ENCODE peak calls at places on chromosome 9, in nine cellular contexts. C is stomach, D is GM13976, X is astrocyte of the spinal cord, Y is fibroblast of pulmonary artery, I is RWPE1, E is psoas muscle, M is kidney epithelial cell, Z is transverse colon. P is an unnamed sample.

GRCh38 chr9:16442622-16443021 is 427.8 kb downstream of the BNC2 start:
- DNase-seq in C (no peak), D (no peak), X (peak), Y (peak), I (peak), E (peak), M (peak), Z (no peak), P (no peak)

GRCh38 chr9:80811662-80812061 is 877.7 kb downstream of the TLE1 start:
- DNase-seq in C (no peak), D (no peak), X (no peak), Y (no peak), I (no peak), E (no peak), M (no peak), Z (no peak), P (no peak)

GRCh38 chr9:135088348-135088978 is 995 bp downstream of the OLFM1 start:
- DNase-seq in C (no peak), D (no peak), X (no peak), Y (no peak), I (no peak), E (no peak), M (no peak), Z (no peak), P (no peak)

GRCh38 chr9:72365525-72366256 is 683 bp upstream of the ZFAND5 start:
- DNase-seq in C (peak), D (peak), X (peak), Y (peak), I (peak), E (peak), M (peak), Z (peak), P (peak)

GRCh38 chr9:129607026-129607397 is 13.9 kb downstream of the C9orf50 start:
- DNase-seq in C (no peak), D (no peak), X (no peak), Y (no peak), I (no peak), E (no peak), M (no peak), Z (no peak), P (no peak)

GRCh38 chr9:27151693-27152397 is 42.8 kb downstream of the TEK start:
- DNase-seq in C (no peak), D (no peak), X (peak), Y (peak), I (peak), E (no peak), M (no peak), Z (no peak), P (peak)

GRCh38 chr9:98117984-98118639 is 910 bp downstream of the TRIM14 start:
- DNase-seq in C (peak), D (peak), X (no peak), Y (peak), I (peak), E (no peak), M (no peak), Z (peak), P (peak)

GRCh38 chr9:68883224-68883623 is 130.7 kb downstream of the PRKACG start:
- DNase-seq in C (no peak), D (no peak), X (no peak), Y (no peak), I (no peak), E (no peak), M (no peak), Z (no peak), P (no peak)

GRCh38 chr9:126861707-126862460 is 1.4 kb downstream of the ZBTB34 start:
- DNase-seq in C (no peak), D (no peak), X (no peak), Y (peak), I (no peak), E (no peak), M (no peak), Z (peak), P (peak)

GRCh38 chr9:96209407-96210031 is 92.5 kb downstream of the HSD17B3 start:
- DNase-seq in C (no peak), D (no peak), X (no peak), Y (peak), I (peak), E (no peak), M (no peak), Z (no peak), P (peak)

GRCh38 chr9:70421272-70422180 is 7.1 kb upstream of the KLF9 start:
- DNase-seq in C (no peak), D (no peak), X (peak), Y (peak), I (no peak), E (no peak), M (no peak), Z (no peak), P (peak)

GRCh38 chr9:86706391-86706790 is 240.9 kb downstream of the GAS1 start:
- DNase-seq in C (no peak), D (no peak), X (peak), Y (peak), I (no peak), E (no peak), M (peak), Z (no peak), P (no peak)

GRCh38 chr9:69371001-69371400 is 46.0 kb downstream of the ENTREP1 start:
- DNase-seq in C (no peak), D (no peak), X (peak), Y (peak), I (no peak), E (no peak), M (no peak), Z (no peak), P (no peak)

GRCh38 chr9:89675403-89675771 is 70.6 kb downstream of the GADD45G start:
- DNase-seq in C (no peak), D (no peak), X (no peak), Y (no peak), I (no peak), E (peak), M (no peak), Z (no peak), P (no peak)

GRCh38 chr9:116278326-116278725 is 124.7 kb downstream of the PAPPA start:
- DNase-seq in C (no peak), D (no peak), X (peak), Y (peak), I (no peak), E (no peak), M (no peak), Z (no peak), P (peak)

GRCh38 chr9:125142560-125143376 is 560 bp downstream of the SCAI start:
- DNase-seq in C (no peak), D (no peak), X (no peak), Y (no peak), I (peak), E (no peak), M (no peak), Z (peak), P (no peak)

GRCh38 chr9:83062653-83063527 is at the start of gene RASEF:
- DNase-seq in C (peak), D (no peak), X (peak), Y (no peak), I (peak), E (peak), M (no peak), Z (peak), P (peak)

GRCh38 chr9:8686502-8686901 is 886.9 kb upstream of the DMAC1 start:
- DNase-seq in C (no peak), D (no peak), X (no peak), Y (no peak), I (no peak), E (no peak), M (no peak), Z (no peak), P (no peak)

GRCh38 chr9:79644601-79645000 is 72.8 kb downstream of the TLE4 start:
- DNase-seq in C (no peak), D (no peak), X (no peak), Y (no peak), I (no peak), E (peak), M (no peak), Z (no peak), P (no peak)

GRCh38 chr9:6811436-6811835 is 53.7 kb downstream of the KDM4C start:
- DNase-seq in C (no peak), D (no peak), X (no peak), Y (peak), I (no peak), E (no peak), M (no peak), Z (no peak), P (no peak)

GRCh38 chr9:93122721-93123221 is 11.3 kb downstream of the NINJ1 start:
- DNase-seq in C (no peak), D (no peak), X (no peak), Y (no peak), I (no peak), E (peak), M (no peak), Z (peak), P (no peak)

GRCh38 chr9:126979461-126979860 is 64.9 kb downstream of the RALGPS1 start:
- DNase-seq in C (no peak), D (no peak), X (no peak), Y (no peak), I (no peak), E (no peak), M (no peak), Z (no peak), P (no peak)

DNA sequence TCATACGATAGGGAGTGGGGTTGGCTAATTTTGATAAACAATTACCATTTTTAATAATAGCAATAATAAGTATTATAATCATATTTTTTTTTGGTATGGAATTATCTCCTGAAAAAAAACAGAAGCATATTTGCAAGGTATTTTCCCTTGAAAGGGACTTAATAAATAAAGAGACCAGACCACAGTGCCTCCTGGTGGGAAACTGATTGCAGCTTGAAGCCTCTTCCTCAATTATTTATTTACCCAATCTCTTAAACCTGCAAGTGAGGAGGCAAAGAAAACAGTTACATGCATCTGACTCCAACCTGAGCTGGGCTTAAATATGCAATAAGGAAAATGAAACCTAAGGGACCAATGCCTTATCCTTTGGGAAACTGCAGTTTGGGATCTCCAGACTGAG is 388.1 kb upstream of the ACO1 start:
- DNase-seq in C (no peak), D (no peak), X (no peak), Y (no peak), I (no peak), E (no peak), M (no peak), Z (no peak), P (no peak)
- TF ChIP-seq CTCF in C (no peak), D (no peak), X (no peak), Y (no peak), I (no peak), E (peak), M (no peak), Z (no peak), P (no peak)

DNA sequence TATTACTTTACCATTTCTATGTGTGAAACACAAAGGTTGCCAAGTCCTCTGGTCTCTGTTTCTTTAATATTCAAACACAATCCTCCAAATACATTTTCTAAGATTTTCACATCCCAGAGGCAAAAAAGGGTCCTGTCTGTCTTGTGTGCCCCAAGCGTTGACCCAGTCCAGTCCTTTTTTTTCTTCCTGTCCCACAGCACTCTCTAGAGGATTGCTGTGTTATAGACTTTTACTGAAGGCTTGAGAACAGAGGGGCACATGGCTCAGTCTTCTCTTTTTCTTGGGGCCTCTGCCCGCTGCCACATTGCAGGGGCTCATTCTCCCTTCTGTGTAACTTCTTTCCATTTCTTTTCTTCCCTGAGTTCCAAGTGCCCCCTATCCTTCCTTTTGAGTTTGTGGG is 78.6 kb upstream of the SLC28A3 start:
- DNase-seq in C (no peak), D (no peak), X (no peak), Y (peak), I (no peak), E (no peak), M (no peak), Z (no peak), P (no peak)
- TF ChIP-seq CTCF in C (no peak), D (no peak), X (no peak), Y (peak), I (no peak), E (no peak), M (peak), Z (no peak), P (no peak)

GRCh38 chr9:75890541-75891276 is at the start of gene PCSK5:
- DNase-seq in C (peak), D (peak), X (peak), Y (peak), I (peak), E (peak), M (peak), Z (peak), P (peak)
- TF ChIP-seq CTCF in C (no peak), D (no peak), X (peak), Y (peak), I (no peak), E (peak), M (peak), Z (peak), P (peak)

GRCh38 chr9:33939924-33940874 is 108.5 kb downstream of the UBAP2 start:
- DNase-seq in C (no peak), D (no peak), X (no peak), Y (peak), I (no peak), E (no peak), M (no peak), Z (peak), P (no peak)

GRCh38 chr9:33943389-33943788 is 105.3 kb downstream of the UBAP2 start:
- DNase-seq in C (no peak), D (no peak), X (no peak), Y (no peak), I (no peak), E (no peak), M (no peak), Z (no peak), P (no peak)

GRCh38 chr9:33946779-33947535 is 101.7 kb downstream of the UBAP2 start:
- DNase-seq in C (no peak), D (no peak), X (peak), Y (peak), I (peak), E (no peak), M (peak), Z (no peak), P (peak)

GRCh38 chr9:33942471-33943083 is 106.1 kb downstream of the UBAP2 start:
- DNase-seq in C (no peak), D (no peak), X (peak), Y (peak), I (peak), E (no peak), M (peak), Z (no peak), P (peak)
- TF ChIP-seq CTCF in C (no peak), D (no peak), X (peak), Y (peak), I (no peak), E (peak), M (peak), Z (no peak), P (peak)

DNA sequence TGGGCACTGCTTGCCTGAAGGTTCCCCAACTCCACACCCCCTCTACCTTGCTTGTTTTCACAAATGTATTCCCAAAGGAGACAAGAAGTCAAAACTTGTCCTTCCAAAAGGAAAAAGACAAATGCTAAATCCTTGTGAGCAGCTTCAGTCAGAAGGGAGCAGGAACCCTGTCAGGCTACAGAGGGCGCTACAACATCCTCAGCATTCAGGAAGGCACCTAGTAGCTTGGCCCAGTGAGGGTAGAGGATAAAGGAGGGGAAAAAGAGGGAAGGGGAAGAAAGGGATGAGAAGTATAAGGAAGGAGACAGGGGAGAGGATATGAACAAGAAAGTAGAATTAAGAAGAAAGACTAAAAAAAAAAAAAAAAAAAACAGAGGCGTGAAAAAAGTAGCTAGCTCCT is 97.5 kb downstream of the MLLT3 start:
- DNase-seq in C (no peak), D (no peak), X (no peak), Y (no peak), I (no peak), E (no peak), M (no peak), Z (peak), P (no peak)
- TF ChIP-seq CTCF in C (no peak), D (peak), X (peak), Y (peak), I (no peak), E (no peak), M (peak), Z (no peak), P (no peak)

P was measured in foreskin fibroblast.